ENCODE peak calls at places on chromosome 9, in seven cellular contexts. K is right atrium auricular region; M is kidney; H is MM.1S; P is left lung; B is ovary; C is CD8-positive, alpha-beta T cell. V is an unnamed sample. For H3K4me1, the result is how much of the 10 kb centered on the place peaks cover.

GRCh38 chr9:135606885-135607259 is 32.5 kb downstream of the GLT6D1 start:
- DNase-seq in K (peak), M (no peak), H (no peak), P (no peak), B (no peak), C (no peak), V (no peak)

GRCh38 chr9:124122321-124122720 is 110.8 kb downstream of the LHX2 start:
- DNase-seq in K (no peak), M (no peak), H (no peak), P (no peak), B (no peak), C (no peak), V (no peak)

GRCh38 chr9:81671880-81672280 is 17.5 kb downstream of the TLE1 start:
- DNase-seq in K (peak), M (peak), H (no peak), P (no peak), B (peak), C (no peak), V (peak)

GRCh38 chr9:89422151-89422918 is 75.6 kb downstream of the SEMA4D start:
- DNase-seq in K (no peak), M (no peak), H (no peak), P (peak), B (no peak), C (no peak), V (no peak)

GRCh38 chr9:70291446-70291845 is 32.7 kb downstream of the SMC5 start:
- DNase-seq in K (no peak), M (no peak), H (no peak), P (no peak), B (no peak), C (no peak), V (no peak)

GRCh38 chr9:93183663-93184438 is at the start of gene WNK2:
- DNase-seq in K (no peak), M (peak), H (peak), P (peak), B (peak), C (peak), V (no peak)

GRCh38 chr9:94800424-94801117 is 74.1 kb downstream of the AOPEP start:
- DNase-seq in K (no peak), M (no peak), H (no peak), P (no peak), B (no peak), C (no peak), V (no peak)

GRCh38 chr9:91764661-91765060 is 185.4 kb downstream of the ROR2 start:
- DNase-seq in K (no peak), M (no peak), H (no peak), P (no peak), B (no peak), C (no peak), V (no peak)

GRCh38 chr9:87109851-87110250 is 162.5 kb upstream of the GAS1 start:
- DNase-seq in K (no peak), M (no peak), H (no peak), P (no peak), B (no peak), C (no peak), V (no peak)

GRCh38 chr9:13351768-13352386 is 72.4 kb upstream of the MPDZ start:
- DNase-seq in K (no peak), M (no peak), H (peak), P (no peak), B (no peak), C (no peak), V (no peak)
- TF ChIP-seq CTCF in K (peak), M (peak), H (peak), P (no peak), B (peak), C (no peak), V (peak)

GRCh38 chr9:72454871-72455471 is 66.4 kb upstream of the TMC1 start:
- DNase-seq in K (no peak), M (no peak), H (no peak), P (no peak), B (no peak), C (no peak), V (no peak)
- H3K4me1 ChIP-seq in K (under half), M (under half), H (under half), P (under half), B (under half), C (under half), V (under half)

DNA sequence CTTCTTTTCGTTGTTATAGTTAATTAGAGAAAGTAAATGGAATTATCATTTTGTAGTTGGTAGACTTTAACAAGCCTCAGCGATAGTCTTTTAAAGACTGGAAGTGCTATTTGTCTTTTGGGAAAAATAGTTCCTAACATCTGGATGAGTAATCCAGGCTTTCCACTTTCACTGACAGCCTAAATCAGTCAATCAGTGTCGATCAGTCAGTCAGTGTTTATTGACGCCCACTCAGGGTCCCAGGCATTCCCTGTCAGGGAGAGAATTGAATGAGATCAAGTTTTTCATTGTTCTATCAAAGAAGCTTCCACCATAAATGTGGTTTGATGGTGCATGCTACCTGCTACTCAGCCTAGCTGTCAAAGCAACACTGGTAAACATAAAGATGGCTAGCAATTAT is 2.6 kb downstream of the ABL1 start:
- DNase-seq in K (no peak), M (no peak), H (no peak), P (no peak), B (no peak), C (no peak), V (no peak)
- H3K27ac ChIP-seq in K (peak), M (no peak), H (no peak), P (no peak), B (no peak), C (no peak), V (no peak)

GRCh38 chr9:120331913-120332312 is 248.1 kb downstream of the CDK5RAP2 start:
- DNase-seq in K (no peak), M (no peak), H (no peak), P (no peak), B (no peak), C (no peak), V (no peak)

GRCh38 chr9:120336753-120337090 is 243.2 kb downstream of the CDK5RAP2 start:
- DNase-seq in K (peak), M (no peak), H (no peak), P (no peak), B (no peak), C (no peak), V (no peak)

GRCh38 chr9:120338340-120338739 is 241.6 kb downstream of the CDK5RAP2 start:
- DNase-seq in K (no peak), M (no peak), H (no peak), P (no peak), B (no peak), C (no peak), V (no peak)

GRCh38 chr9:120337131-120337530 is 242.8 kb downstream of the CDK5RAP2 start:
- DNase-seq in K (peak), M (no peak), H (no peak), P (no peak), B (no peak), C (peak), V (no peak)

DNA sequence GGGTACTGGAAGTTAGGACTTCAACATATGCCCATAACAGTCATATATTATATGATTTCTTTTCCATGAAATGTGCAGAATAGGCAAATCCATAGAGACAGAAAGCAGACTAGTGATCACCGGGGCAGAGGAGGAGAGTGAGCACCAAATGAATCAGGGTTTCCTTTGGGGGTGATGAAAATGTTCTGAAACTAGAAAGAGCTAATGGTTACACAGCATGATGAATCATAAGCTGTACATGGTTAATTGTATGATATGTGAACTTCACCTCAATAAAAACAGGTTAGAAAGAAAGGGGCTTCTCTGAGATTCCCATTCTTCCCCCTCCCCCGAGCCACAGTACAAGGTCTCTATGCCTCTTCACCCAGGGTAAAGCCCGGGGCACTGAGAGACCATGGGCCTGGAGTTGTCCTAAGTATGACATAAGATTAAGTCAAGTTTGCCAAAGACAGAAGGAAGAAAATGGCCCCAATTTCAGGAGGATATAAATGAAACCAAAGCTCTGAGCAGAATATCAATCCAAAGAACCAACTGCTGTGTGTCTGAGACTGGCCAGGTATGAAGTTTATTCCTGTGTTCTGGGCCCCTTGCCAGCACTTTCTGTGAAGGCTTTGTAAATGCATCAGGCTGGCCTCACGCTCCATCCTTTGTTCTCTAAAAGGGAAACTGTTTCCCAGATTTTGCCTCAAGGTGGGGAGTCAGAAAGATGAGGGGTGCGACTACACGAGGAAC is 243.8 kb downstream of the CDK5RAP2 start:
- DNase-seq in K (peak), M (no peak), H (no peak), P (no peak), B (no peak), C (no peak), V (no peak)
- TF ChIP-seq CTCF in K (no peak), M (no peak), H (no peak), P (no peak), B (no peak), C (no peak), V (no peak)

GRCh38 chr9:137299938-137300337 is 2.1 kb downstream of the NRARP start:
- DNase-seq in K (no peak), M (peak), H (no peak), P (no peak), B (peak), C (no peak), V (no peak)

GRCh38 chr9:137302176-137303030 is at the start of gene NRARP:
- DNase-seq in K (peak), M (peak), H (peak), P (peak), B (peak), C (peak), V (peak)

GRCh38 chr9:137301086-137301947 is 754 bp downstream of the NRARP start:
- DNase-seq in K (no peak), M (peak), H (no peak), P (peak), B (peak), C (no peak), V (peak)

GRCh38 chr9:137298983-137299521 is 3.0 kb downstream of the NRARP start:
- DNase-seq in K (no peak), M (no peak), H (no peak), P (no peak), B (no peak), C (no peak), V (no peak)

GRCh38 chr9:137300607-137301085 is 1.4 kb downstream of the NRARP start:
- DNase-seq in K (no peak), M (peak), H (no peak), P (no peak), B (peak), C (no peak), V (no peak)
- H3K4me1 ChIP-seq in K (under half), M (under half), H (under half), P (half or more), B (under half), C (under half), V (under half)